ENCODE peak calls at places on chromosomes 2 and 18, in seven cellular contexts. H is cardiac muscle cell, Q is fibroblast of pulmonary artery, T is brain microvascular endothelial cell, B is psoas muscle, U is aorta, D is bronchial epithelial cell. G is an unnamed sample.

GRCh38 chr2:99652862-99653261 is 163.0 kb upstream of the REV1 start:
- DNase-seq in Q (no peak), U (no peak), T (no peak), D (no peak), H (no peak), B (no peak), G (no peak)

GRCh38 chr2:201129044-201129505 is 13.1 kb downstream of the CFLAR start:
- DNase-seq in B (no peak), H (peak), D (peak), U (no peak), Q (peak), T (peak), G (no peak)

GRCh38 chr2:3128786-3129185 is 248.8 kb downstream of the EIPR1 start:
- DNase-seq in T (no peak), Q (no peak), D (no peak), B (no peak), H (no peak), U (no peak), G (no peak)

GRCh38 chr2:198438326-198438725 is 633.9 kb downstream of the PLCL1 start:
- DNase-seq in Q (no peak), T (no peak), B (no peak), U (no peak), H (no peak), D (no peak), G (no peak)

GRCh38 chr2:118857677-118858484 is 10.4 kb upstream of the EN1 start:
- DNase-seq in U (no peak), Q (no peak), B (no peak), D (no peak), T (no peak), H (no peak), G (no peak)

GRCh38 chr2:2059199-2059598 is 271.9 kb downstream of the MYT1L start:
- DNase-seq in T (no peak), U (no peak), H (no peak), D (no peak), B (no peak), Q (no peak), G (no peak)

GRCh38 chr2:200810252-200810650 is 1.5 kb upstream of the BZW1 start:
- DNase-seq in T (peak), B (no peak), Q (peak), H (peak), U (peak), D (peak), G (no peak)

GRCh38 chr18:54679318-54680149 is 88.5 kb downstream of the DYNAP start:
- DNase-seq in U (no peak), D (peak), T (peak), H (peak), Q (peak), B (no peak), G (peak)

GRCh38 chr2:64905338-64906024 is 83.7 kb upstream of the SLC1A4 start:
- DNase-seq in H (no peak), Q (no peak), B (no peak), T (no peak), D (peak), U (no peak), G (no peak)

GRCh38 chr2:205465791-205466190 is 216.5 kb upstream of the NRP2 start:
- DNase-seq in U (no peak), D (no peak), B (no peak), H (no peak), Q (no peak), T (no peak), G (no peak)

GRCh38 chr2:48530033-48530804 is at the start of gene STON1:
- DNase-seq in Q (peak), T (no peak), B (peak), U (peak), D (no peak), H (peak), G (peak)

GRCh38 chr2:225074366-225074765 is 32.1 kb upstream of the DOCK10 start:
- DNase-seq in D (no peak), B (no peak), Q (peak), H (no peak), T (peak), U (no peak), G (no peak)

GRCh38 chr2:101653469-101653868 is 44.0 kb upstream of the MAP4K4 start:
- DNase-seq in B (no peak), D (no peak), Q (no peak), T (no peak), H (no peak), U (no peak), G (no peak)

GRCh38 chr2:181785677-181786344 is 105.5 kb upstream of the NEUROD1 start:
- DNase-seq in Q (peak), H (no peak), T (no peak), B (no peak), U (no peak), D (peak), G (no peak)

GRCh38 chr2:157261199-157261782 is 3.8 kb downstream of the GALNT5 start:
- DNase-seq in Q (peak), U (no peak), H (peak), B (no peak), D (peak), T (peak), G (peak)

GRCh38 chr2:166148811-166149400 is 21.1 kb upstream of the SCN1A start:
- DNase-seq in H (no peak), T (no peak), Q (no peak), B (no peak), D (no peak), U (no peak), G (no peak)

GRCh38 chr2:38528008-38528442 is 74.7 kb downstream of the HNRNPLL start:
- DNase-seq in D (peak), H (peak), T (peak), Q (peak), U (peak), B (no peak), G (no peak)

GRCh38 chr18:35376742-35377695 is at the start of gene ZNF396:
- DNase-seq in T (peak), Q (peak), H (peak), D (peak), U (peak), B (peak), G (peak)

GRCh38 chr2:132037527-132038178 is 124.1 kb downstream of the ANKRD30BL start:
- DNase-seq in T (no peak), Q (no peak), U (peak), D (no peak), B (peak), H (peak), G (no peak)

GRCh38 chr2:114128725-114129124 is 238.8 kb downstream of the ACTR3 start:
- DNase-seq in H (no peak), Q (no peak), T (no peak), B (no peak), D (no peak), U (no peak), G (no peak)

GRCh38 chr18:13264091-13264777 is 45.7 kb downstream of the LDLRAD4 start:
- DNase-seq in H (peak), T (no peak), B (no peak), Q (no peak), D (no peak), U (peak), G (no peak)

GRCh38 chr2:152508446-152508845 is 173.5 kb downstream of the FMNL2 start:
- DNase-seq in H (peak), U (no peak), B (no peak), D (peak), T (peak), Q (peak), G (no peak)

GRCh38 chr2:46776687-46777327 is 138.8 kb downstream of the MCFD2 start:
- DNase-seq in U (peak), H (peak), T (peak), D (peak), Q (peak), B (no peak), G (peak)

GRCh38 chr2:224833986-224834385 is 117.8 kb upstream of the CCDC195 start:
- DNase-seq in H (no peak), D (peak), B (no peak), U (no peak), Q (no peak), T (no peak), G (no peak)

GRCh38 chr2:3902131-3902530 is 198.8 kb downstream of the DCDC2C start:
- DNase-seq in B (no peak), Q (no peak), U (no peak), H (no peak), D (no peak), T (no peak), G (no peak)

GRCh38 chr2:222146488-222146887 is 152.3 kb downstream of the PAX3 start:
- DNase-seq in B (no peak), T (no peak), D (no peak), Q (no peak), H (no peak), U (no peak), G (no peak)

GRCh38 chr2:208369091-208369490 is 37.5 kb upstream of the PTH2R start:
- DNase-seq in Q (peak), H (peak), B (no peak), U (no peak), T (no peak), D (peak), G (no peak)

GRCh38 chr2:121234144-121234543 is 50.9 kb downstream of the TFCP2L1 start:
- DNase-seq in D (no peak), U (no peak), H (no peak), B (peak), Q (no peak), T (no peak), G (no peak)

GRCh38 chr2:1132328-1132964 is 181.8 kb downstream of the SNTG2 start:
- DNase-seq in B (no peak), D (no peak), U (no peak), T (no peak), Q (no peak), H (no peak), G (no peak)

GRCh38 chr18:31741096-31741735 is 19.5 kb downstream of the SLC25A52 start:
- DNase-seq in H (peak), B (no peak), Q (peak), D (peak), U (no peak), T (peak), G (no peak)

GRCh38 chr2:197500503-197501179 is 462 bp downstream of the HSPE1 start:
- DNase-seq in T (peak), Q (peak), U (no peak), H (peak), D (peak), B (no peak), G (no peak)

GRCh38 chr2:201847483-201847882 is 41.1 kb downstream of the CDK15 start:
- DNase-seq in H (peak), D (peak), U (no peak), B (no peak), T (no peak), Q (no peak), G (no peak)

GRCh38 chr18:11512096-11513030 is 97.0 kb upstream of the SLC35G4 start:
- DNase-seq in T (peak), Q (peak), H (peak), B (no peak), U (no peak), D (peak), G (peak)

GRCh38 chr2:190809876-190810525 is 70.6 kb upstream of the GLS start:
- DNase-seq in T (no peak), B (no peak), U (no peak), H (no peak), Q (no peak), D (peak), G (no peak)

GRCh38 chr2:190815223-190815622 is 65.4 kb upstream of the GLS start:
- DNase-seq in D (no peak), B (no peak), H (no peak), U (no peak), Q (no peak), T (no peak), G (no peak)

GRCh38 chr2:190810981-190811587 is 69.5 kb upstream of the GLS start:
- DNase-seq in B (no peak), H (no peak), Q (no peak), U (no peak), T (no peak), D (no peak), G (no peak)

GRCh38 chr2:190809139-190809764 is 71.4 kb upstream of the GLS start:
- DNase-seq in U (no peak), T (no peak), D (no peak), Q (no peak), B (no peak), H (no peak), G (peak)

DNA sequence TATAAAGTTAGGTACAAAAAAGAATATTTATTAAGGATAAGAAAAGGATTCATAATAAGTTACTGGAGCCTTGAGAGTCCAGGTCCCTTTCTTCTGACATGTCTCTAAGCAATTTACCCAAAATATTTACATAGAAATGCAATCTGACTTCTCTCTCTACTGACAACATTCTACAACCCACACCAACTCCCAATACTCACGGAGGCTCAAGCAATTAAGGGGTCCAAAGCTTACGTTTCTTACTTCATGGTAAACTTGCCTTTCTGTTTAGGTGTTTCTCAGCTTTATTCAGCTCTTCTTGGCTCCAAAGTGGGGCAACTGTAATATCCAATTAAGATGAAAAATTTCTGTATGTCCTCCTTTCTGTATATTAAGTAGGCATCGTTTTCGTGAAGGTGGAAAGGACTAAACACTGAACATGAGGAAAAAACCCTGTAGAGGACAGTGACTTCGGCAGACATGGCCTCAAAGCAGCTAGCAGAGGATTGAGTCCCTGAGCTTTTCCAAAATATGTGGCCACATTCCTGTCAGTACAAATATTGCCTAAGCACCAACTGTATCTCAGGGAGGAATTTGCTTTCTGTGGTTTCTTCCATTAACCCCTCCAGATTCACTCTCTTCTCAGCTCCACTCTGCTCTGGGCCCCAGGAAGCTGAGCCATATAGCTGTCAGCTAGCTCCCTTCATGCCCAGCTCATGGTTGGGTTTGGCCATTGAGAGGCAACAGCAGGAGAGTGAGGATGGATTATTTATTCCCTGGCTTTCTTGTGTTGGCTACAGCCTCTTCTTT is 67.9 kb upstream of the GLS start:
- DNase-seq in Q (peak), T (peak), U (no peak), D (no peak), B (no peak), H (peak), G (peak)
- H3K4me3 ChIP-seq in Q (no peak), T (no peak), U (no peak), D (no peak), B (no peak), H (no peak), G (peak)

GRCh38 chr18:72544092-72544886 is at the start of gene CBLN2:
- DNase-seq in Q (peak), B (no peak), H (peak), U (no peak), T (peak), D (peak), G (no peak)
- H3K4me3 ChIP-seq in Q (peak), B (no peak), H (peak), U (no peak), T (peak), D (no peak), G (no peak)

DNA sequence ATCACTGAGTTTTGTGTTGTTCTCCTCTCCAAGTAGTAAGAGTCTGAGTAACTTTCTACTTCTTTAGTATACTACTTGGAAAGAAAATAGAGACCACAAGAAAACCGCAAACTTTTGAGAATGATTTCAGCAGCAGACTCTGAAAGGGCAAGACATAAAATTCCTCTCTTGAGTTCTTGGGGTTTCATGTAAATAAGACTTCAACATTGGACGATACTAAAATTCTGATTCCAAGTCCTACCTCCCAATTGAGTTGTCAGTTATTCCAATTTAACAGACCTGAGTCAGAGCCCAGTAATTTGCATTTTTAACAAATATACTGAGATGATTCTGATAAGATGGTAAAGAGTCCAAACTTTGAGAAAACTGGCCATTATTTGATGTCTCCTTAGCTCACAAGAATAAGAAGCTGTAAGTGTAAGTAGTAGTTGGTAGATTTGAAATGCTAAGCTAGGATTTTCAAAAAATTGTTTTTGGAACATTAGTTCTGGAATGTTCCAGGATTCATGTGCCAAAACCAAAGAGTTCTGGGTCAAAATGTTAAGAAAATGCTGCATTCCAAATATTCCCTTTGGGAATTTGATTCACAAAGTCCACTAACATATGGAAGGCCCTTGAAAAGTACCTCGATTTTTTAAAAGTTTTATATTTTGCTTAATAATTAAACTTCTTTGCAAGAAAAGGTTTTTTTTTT is 261.5 kb upstream of the SPOPL start:
- DNase-seq in H (peak), U (no peak), B (no peak), Q (peak), D (no peak), T (no peak), G (no peak)
- H3K4me3 ChIP-seq in H (no peak), U (no peak), B (no peak), Q (no peak), D (no peak), T (no peak), G (no peak)

DNA sequence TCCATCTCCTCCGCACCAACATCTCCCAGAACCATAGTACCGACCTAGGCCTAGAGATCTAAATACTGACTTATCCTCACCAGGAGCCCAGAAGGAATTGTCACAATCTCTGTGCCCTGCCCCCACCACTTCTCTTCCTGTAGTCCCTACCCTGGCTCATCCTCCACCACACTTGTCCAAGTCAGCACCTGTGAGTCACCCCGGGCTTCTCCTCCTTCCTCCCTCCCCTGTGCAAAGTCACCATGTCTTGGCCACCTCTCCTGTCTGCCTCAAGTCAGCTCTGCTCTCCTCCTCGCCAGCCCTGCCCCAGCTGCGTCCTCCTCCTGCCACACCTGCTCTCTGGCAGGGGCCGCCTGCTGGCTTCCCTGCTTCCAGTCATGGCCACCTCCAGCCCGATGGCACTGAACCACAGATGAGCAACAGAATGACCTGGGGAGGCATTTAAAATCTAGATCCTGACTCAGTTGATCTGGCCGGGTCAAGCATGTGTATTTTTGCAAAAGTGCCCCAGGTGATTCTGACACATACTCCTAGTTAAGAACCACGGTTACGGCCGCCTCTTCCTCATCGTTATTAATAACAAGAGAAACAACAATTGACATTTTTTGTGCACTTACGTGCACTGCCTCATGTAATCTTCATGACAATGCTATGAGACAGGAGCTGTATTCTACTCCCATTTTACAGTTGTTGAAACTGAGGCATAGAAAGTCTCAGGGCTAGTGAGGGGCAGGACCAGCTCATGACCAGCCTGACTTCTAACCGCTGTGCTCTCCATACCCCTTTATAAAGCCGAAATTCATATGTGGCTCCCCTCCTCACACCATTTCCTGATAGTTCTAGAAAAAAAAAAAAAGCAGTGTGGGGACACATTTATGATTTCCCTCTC is 36.1 kb upstream of the ASPRV1 start:
- DNase-seq in D (peak), T (peak), Q (peak), H (no peak), U (no peak), B (peak), G (no peak)
- H3K4me3 ChIP-seq in D (no peak), T (no peak), Q (no peak), H (no peak), U (no peak), B (no peak), G (no peak)

GRCh38 chr2:63054812-63055509 is 4.3 kb downstream of the OTX1 start:
- DNase-seq in D (no peak), B (no peak), T (no peak), H (no peak), U (no peak), Q (no peak), G (no peak)

GRCh38 chr2:63058149-63058741 is 7.6 kb downstream of the OTX1 start:
- DNase-seq in B (no peak), Q (peak), D (no peak), T (no peak), U (no peak), H (no peak), G (no peak)

GRCh38 chr2:63055510-63056308 is 5.1 kb downstream of the OTX1 start:
- DNase-seq in Q (no peak), U (no peak), T (no peak), H (no peak), B (no peak), D (no peak), G (peak)

GRCh38 chr2:63057249-63058148 is 6.9 kb downstream of the OTX1 start:
- DNase-seq in U (no peak), B (no peak), H (no peak), Q (no peak), D (no peak), T (no peak), G (peak)

DNA sequence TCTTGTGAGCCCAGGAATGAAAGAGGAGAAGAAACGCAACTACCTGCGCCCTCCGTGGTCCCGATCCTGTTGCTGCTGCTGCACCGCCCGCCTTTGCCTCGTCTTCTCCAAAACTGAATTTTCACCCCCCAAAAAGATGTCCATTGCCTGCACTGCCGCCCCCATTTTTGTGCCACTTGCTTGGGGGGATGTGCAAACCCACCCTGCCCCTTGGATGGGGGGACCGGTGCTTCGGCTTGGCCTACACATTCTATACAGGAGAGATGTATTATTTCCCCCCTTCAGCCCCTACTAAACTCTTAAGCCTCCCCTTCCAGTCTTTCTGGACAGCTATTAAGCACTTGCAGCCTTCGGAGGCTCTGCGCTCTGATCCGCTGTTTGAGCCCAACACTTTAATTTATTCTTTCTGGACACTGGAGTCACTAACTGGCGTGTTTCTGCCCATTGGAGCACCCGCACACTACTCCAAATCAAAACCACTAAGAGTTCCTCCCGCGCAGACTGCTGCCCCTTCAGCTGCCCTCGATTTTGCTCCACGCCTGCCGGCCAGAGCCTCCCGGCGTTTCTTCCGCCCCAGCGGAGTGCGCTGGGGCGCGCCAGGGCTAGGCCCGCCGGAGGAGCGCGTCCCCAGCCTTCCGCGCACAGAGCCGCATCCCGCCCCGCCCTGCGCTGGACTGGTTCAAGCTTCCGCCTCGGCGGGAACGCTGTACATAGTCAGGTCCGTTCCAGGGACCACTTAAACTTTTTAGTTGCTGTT is 5.9 kb downstream of the OTX1 start:
- DNase-seq in Q (no peak), B (no peak), D (no peak), U (peak), H (no peak), T (no peak), G (no peak)
- H3K4me3 ChIP-seq in Q (no peak), B (peak), D (no peak), U (no peak), H (no peak), T (no peak), G (no peak)

G was measured in Caco-2.